ENCODE peak calls at places on chromosomes 7 and 10, in four cellular contexts. N is C1 segment of cervical spinal cord, V is foreskin melanocyte, M is fibroblast of mammary gland. W is an unnamed sample.

GRCh38 chr7:111424768-111425167 is 137.5 kb downstream of the IMMP2L start:
- DNase-seq in M (peak), N (no peak), V (no peak), W (no peak)

GRCh38 chr10:68560916-68561691 is 967 bp downstream of the TET1 start:
- DNase-seq in M (peak), V (peak), N (no peak), W (no peak)

GRCh38 chr7:106757846-106758245 is 96.9 kb upstream of the CCDC71L start:
- DNase-seq in V (peak), M (peak), N (no peak), W (no peak)

GRCh38 chr10:93062499-93063216 is 2.1 kb downstream of the CYP26C1 start:
- DNase-seq in V (peak), M (peak), N (no peak), W (no peak)

GRCh38 chr7:104982308-104982755 is 31.7 kb upstream of the KMT2E start:
- DNase-seq in V (peak), N (no peak), M (peak), W (no peak)

GRCh38 chr7:123681561-123681960 is 25.9 kb downstream of the LMOD2 start:
- DNase-seq in V (no peak), M (no peak), N (no peak), W (no peak)

GRCh38 chr7:29865526-29865925 is 59.2 kb downstream of the WIPF3 start:
- DNase-seq in M (peak), V (peak), N (no peak), W (no peak)

GRCh38 chr10:48287417-48288391 is 13.2 kb upstream of the FRMPD2 start:
- DNase-seq in V (peak), N (peak), M (no peak), W (no peak)

GRCh38 chr10:24894728-24895127 is 57.7 kb downstream of the PRTFDC1 start:
- DNase-seq in N (no peak), V (no peak), M (no peak), W (no peak)

GRCh38 chr7:28858206-28858605 is 99.9 kb downstream of the TRIL start:
- DNase-seq in M (peak), N (no peak), V (no peak), W (no peak)

GRCh38 chr7:38736135-38736534 is 105.0 kb upstream of the AMPH start:
- DNase-seq in V (no peak), N (no peak), M (peak), W (no peak)

GRCh38 chr10:124249196-124249595 is 155.8 kb upstream of the CHST15 start:
- DNase-seq in V (no peak), N (no peak), M (no peak), W (no peak)

GRCh38 chr7:123643495-123644428 is 11.9 kb upstream of the LMOD2 start:
- DNase-seq in N (no peak), V (peak), M (peak), W (no peak)

GRCh38 chr10:74418285-74418872 is 267.4 kb downstream of the ADK start:
- DNase-seq in M (no peak), V (peak), N (peak), W (no peak)

GRCh38 chr10:25562547-25562946 is 371.5 kb upstream of the MYO3A start:
- DNase-seq in M (no peak), V (no peak), N (peak), W (no peak)

GRCh38 chr10:124916098-124916584 is 25.8 kb upstream of the ZRANB1 start:
- DNase-seq in N (no peak), M (peak), V (no peak), W (peak)

GRCh38 chr10:6802762-6803428 is 222.8 kb upstream of the PRKCQ start:
- DNase-seq in V (no peak), M (no peak), N (no peak), W (no peak)

GRCh38 chr7:25852249-25852994 is 299.6 kb upstream of the NFE2L3 start:
- DNase-seq in N (no peak), M (peak), V (no peak), W (no peak)

GRCh38 chr7:100380180-100380579 is 6.9 kb downstream of the PILRA start:
- DNase-seq in M (no peak), V (no peak), N (no peak), W (no peak)

GRCh38 chr7:25658375-25658774 is 430.1 kb upstream of the NPVF start:
- DNase-seq in N (no peak), M (no peak), V (no peak), W (no peak)

GRCh38 chr7:143492043-143492471 is 14.4 kb downstream of the TAS2R41 start:
- DNase-seq in N (no peak), M (peak), V (no peak), W (no peak)

W was measured in vagina.